ENCODE peak calls at places on chromosome 16, in six cellular contexts. V is mucosa of descending colon; W is stimulated activated CD4-positive, alpha-beta T cell treated with anti-CD3 and anti-CD28 coated beads, TNF-alpha, amount 100 ng/mL, for 24 hours; G is H54; C is GM10248; S is fibroblast of the conjunctiva. U is an unnamed sample.

GRCh38 chr16:22206847-22207714 is 1.0 kb downstream of the EEF2K start:
- DNase-seq in V (peak), W (peak), G (no peak), C (peak), S (peak), U (peak)

GRCh38 chr16:84970447-84971127 is 40.7 kb downstream of the ZDHHC7 start:
- DNase-seq in V (peak), W (peak), G (peak), C (peak), S (peak), U (peak)

GRCh38 chr16:920722-921121 is 50.1 kb downstream of the LMF1 start:
- DNase-seq in V (peak), W (no peak), G (no peak), C (no peak), S (no peak), U (peak)

GRCh38 chr16:85483424-85483823 is 129.7 kb upstream of the GSE1 start:
- DNase-seq in V (no peak), W (no peak), G (no peak), C (no peak), S (no peak), U (no peak)

GRCh38 chr16:14356064-14356463 is 274.0 kb downstream of the PARN start:
- DNase-seq in V (no peak), W (no peak), G (no peak), C (no peak), S (no peak), U (no peak)

GRCh38 chr16:56947604-56947995 is 14.2 kb upstream of the CETP start:
- DNase-seq in V (no peak), W (no peak), G (no peak), C (no peak), S (no peak), U (no peak)

GRCh38 chr16:11034481-11034931 is 90.1 kb downstream of the CLEC16A start:
- DNase-seq in V (no peak), W (no peak), G (no peak), C (no peak), S (no peak), U (peak)

GRCh38 chr16:85422124-85422373 is 191.1 kb upstream of the GSE1 start:
- DNase-seq in V (no peak), W (no peak), G (no peak), C (no peak), S (no peak), U (peak)

GRCh38 chr16:2744711-2745110 is 7.7 kb upstream of the SRRM2 start:
- DNase-seq in V (no peak), W (no peak), G (no peak), C (no peak), S (no peak), U (peak)

GRCh38 chr16:75758215-75758614 is 31.9 kb upstream of the CPHXL start:
- DNase-seq in V (no peak), W (no peak), G (no peak), C (no peak), S (no peak), U (no peak)

GRCh38 chr16:57600048-57600835 is 28.2 kb upstream of the ADGRG1 start:
- DNase-seq in V (peak), W (no peak), G (peak), C (peak), S (no peak), U (peak)

GRCh38 chr16:11253995-11254912 is 1.8 kb downstream of the SOCS1 start:
- DNase-seq in V (no peak), W (no peak), G (no peak), C (no peak), S (no peak), U (no peak)

GRCh38 chr16:78523212-78523995 is 423.9 kb downstream of the WWOX start:
- DNase-seq in V (no peak), W (no peak), G (no peak), C (no peak), S (no peak), U (no peak)

GRCh38 chr16:50593410-50594139 is 45.4 kb downstream of the NKD1 start:
- DNase-seq in V (no peak), W (no peak), G (no peak), C (no peak), S (no peak), U (no peak)

GRCh38 chr16:69839240-69839688 is 77.1 kb downstream of the WWP2 start:
- DNase-seq in V (no peak), W (no peak), G (no peak), C (no peak), S (no peak), U (no peak)

GRCh38 chr16:2015117-2015946 is 4.3 kb upstream of the NPW start:
- DNase-seq in V (peak), W (no peak), G (peak), C (no peak), S (peak), U (peak)

GRCh38 chr16:23317751-23318150 is 15.6 kb downstream of the SCNN1B start:
- DNase-seq in V (no peak), W (no peak), G (no peak), C (no peak), S (no peak), U (no peak)

GRCh38 chr16:80591071-80591935 is 50.5 kb downstream of the DYNLRB2 start:
- DNase-seq in V (no peak), W (no peak), G (no peak), C (no peak), S (no peak), U (no peak)

GRCh38 chr16:82954224-82954929 is 327.6 kb downstream of the CDH13 start:
- DNase-seq in V (no peak), W (no peak), G (no peak), C (no peak), S (no peak), U (no peak)

GRCh38 chr16:22117666-22118065 is 25.3 kb downstream of the VWA3A start:
- DNase-seq in V (no peak), W (no peak), G (no peak), C (no peak), S (no peak), U (no peak)

GRCh38 chr16:78665373-78665772 is 565.9 kb downstream of the WWOX start:
- DNase-seq in V (no peak), W (no peak), G (no peak), C (no peak), S (no peak), U (no peak)

GRCh38 chr16:89422527-89422904 is 67.8 kb downstream of the ANKRD11 start:
- DNase-seq in V (peak), W (peak), G (peak), C (peak), S (no peak), U (no peak)

GRCh38 chr16:89437991-89438390 is 52.4 kb downstream of the ANKRD11 start:
- DNase-seq in V (peak), W (no peak), G (no peak), C (no peak), S (no peak), U (no peak)

GRCh38 chr16:53429221-53429943 is 4.9 kb upstream of the RBL2 start:
- DNase-seq in V (no peak), W (no peak), G (no peak), C (no peak), S (peak), U (no peak)

GRCh38 chr16:62190426-62190825 is 154.2 kb upstream of the CDH8 start:
- DNase-seq in V (no peak), W (no peak), G (no peak), C (no peak), S (no peak), U (no peak)

GRCh38 chr16:87556941-87557459 is 45.3 kb upstream of the JPH3 start:
- DNase-seq in V (no peak), W (no peak), G (no peak), C (no peak), S (no peak), U (peak)

GRCh38 chr16:67930678-67931211 is 917 bp downstream of the CTRL start:
- DNase-seq in V (no peak), W (no peak), G (no peak), C (no peak), S (no peak), U (no peak)

GRCh38 chr16:1126044-1126443 is 26.9 kb upstream of the CACNA1H start:
- DNase-seq in V (no peak), W (no peak), G (no peak), C (no peak), S (no peak), U (no peak)

GRCh38 chr16:48831081-48831722 is 221.2 kb upstream of the N4BP1 start:
- DNase-seq in V (no peak), W (no peak), G (no peak), C (no peak), S (no peak), U (no peak)

GRCh38 chr16:67655363-67655762 is 4.7 kb downstream of the ACD start:
- DNase-seq in V (no peak), W (no peak), G (no peak), C (no peak), S (no peak), U (no peak)

U was measured in Right ventricle myocardium superior.